ENCODE peak calls at places on chromosomes 12 and 14, in four cellular contexts. S is HepG2, D is H1, Z is K562. B is an unnamed sample.

GRCh38 chr12:53482626-53483165 is 16.6 kb downstream of the MAP3K12 start:
- DNase-seq in Z (no peak), S (no peak), D (no peak), B (no peak)

GRCh38 chr14:68167717-68168087 is 348.1 kb downstream of the RAD51B start:
- DNase-seq in D (no peak), S (no peak), Z (no peak), B (no peak)

GRCh38 chr14:55353686-55354467 is 57.8 kb downstream of the ATG14 start:
- DNase-seq in S (no peak), Z (no peak), D (peak), B (no peak)

GRCh38 chr12:42568952-42569916 is 20.3 kb downstream of the PRICKLE1 start:
- DNase-seq in S (peak), Z (no peak), D (no peak), B (peak)

GRCh38 chr12:44875954-44876553 is at the start of gene NELL2:
- DNase-seq in S (no peak), D (peak), Z (peak), B (no peak)

GRCh38 chr12:17540921-17541320 is 549.1 kb downstream of the RERGL start:
- DNase-seq in S (no peak), D (no peak), Z (no peak), B (no peak)

GRCh38 chr12:3885179-3886094 is 12.2 kb upstream of the PARP11 start:
- DNase-seq in Z (peak), D (no peak), S (peak), B (no peak)

GRCh38 chr12:131371580-131372475 is 339.1 kb upstream of the SFSWAP start:
- DNase-seq in Z (no peak), D (peak), S (no peak), B (no peak)

GRCh38 chr12:62865090-62865489 is 69.9 kb downstream of the PPM1H start:
- DNase-seq in S (no peak), Z (no peak), D (no peak), B (no peak)

GRCh38 chr12:121958521-121959240 is 40.3 kb downstream of the CFAP251 start:
- DNase-seq in S (no peak), D (no peak), Z (no peak), B (no peak)

GRCh38 chr12:109134186-109134917 is 18.0 kb downstream of the ACACB start:
- DNase-seq in Z (peak), S (no peak), D (peak), B (no peak)

GRCh38 chr12:124150176-124150575 is 144.7 kb upstream of the RFLNA start:
- DNase-seq in D (no peak), S (no peak), Z (no peak), B (no peak)

GRCh38 chr12:29148958-29149690 is at the start of gene FAR2:
- DNase-seq in Z (peak), S (no peak), D (peak), B (no peak)

GRCh38 chr12:98422359-98422758 is 93.0 kb upstream of the TMPO start:
- DNase-seq in D (no peak), S (no peak), Z (no peak), B (no peak)

GRCh38 chr12:68158427-68158826 is 1.1 kb downstream of the IFNG start:
- DNase-seq in Z (peak), S (no peak), D (no peak), B (no peak)

GRCh38 chr14:36874396-36875138 is 212.9 kb downstream of the PAX9 start:
- DNase-seq in D (no peak), Z (no peak), S (no peak), B (no peak)

GRCh38 chr14:99663716-99664635 is 19.0 kb downstream of the HHIPL1 start:
- DNase-seq in S (no peak), Z (no peak), D (peak), B (no peak)

GRCh38 chr12:52370906-52371608 is 3.8 kb upstream of the KRT85 start:
- DNase-seq in D (no peak), S (no peak), Z (no peak), B (no peak)

GRCh38 chr14:34865889-34866574 is 9.1 kb downstream of the BAZ1A start:
- DNase-seq in Z (no peak), D (no peak), S (peak), B (no peak)

GRCh38 chr12:7143564-7143963 is 13.4 kb downstream of the CLSTN3 start:
- DNase-seq in Z (no peak), S (no peak), D (no peak), B (no peak)

GRCh38 chr12:65496617-65497016 is 218.1 kb downstream of the MSRB3 start:
- DNase-seq in Z (no peak), S (no peak), D (no peak), B (no peak)
- TF ChIP-seq ZNF274 in Z (no peak), S (no peak), D (no peak), B (no peak)

GRCh38 chr14:102779574-102780315 is 2.5 kb downstream of the TRAF3 start:
- DNase-seq in S (no peak), Z (no peak), D (no peak), B (no peak)

GRCh38 chr14:102781063-102781462 is 3.8 kb downstream of the TRAF3 start:
- DNase-seq in D (no peak), S (no peak), Z (no peak), B (no peak)

GRCh38 chr14:102776761-102777710 is at the start of gene TRAF3:
- DNase-seq in D (no peak), S (no peak), Z (peak), B (no peak)

GRCh38 chr14:102777711-102778615 is 714 bp downstream of the TRAF3 start:
- DNase-seq in S (no peak), D (no peak), Z (peak), B (no peak)

GRCh38 chr14:102778616-102779351 is 1.5 kb downstream of the TRAF3 start:
- DNase-seq in Z (no peak), S (no peak), D (no peak), B (no peak)
- TF ChIP-seq GABPA in Z (no peak), S (no peak), D (no peak), B (no peak)

DNA sequence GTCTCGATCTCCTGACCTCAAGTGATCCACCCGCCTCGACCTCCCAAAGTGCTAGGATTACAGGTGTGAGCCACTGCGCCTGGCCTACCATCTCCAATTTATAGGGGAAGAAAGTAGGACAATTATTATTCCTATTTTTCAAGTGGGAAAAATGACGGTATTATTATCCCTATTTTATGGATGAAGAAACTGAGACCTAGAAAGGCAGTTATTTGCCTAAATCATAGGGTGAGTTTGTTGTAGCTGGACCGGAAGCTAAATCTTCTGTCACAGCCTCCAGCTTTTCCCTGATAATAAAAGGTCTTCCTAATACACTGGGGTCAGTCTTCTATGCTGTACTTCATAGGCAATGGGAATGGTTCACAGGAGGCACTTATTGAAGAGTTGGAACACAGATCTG is 13.8 kb downstream of the SLC7A8 start:
- DNase-seq in D (no peak), Z (no peak), S (no peak), B (no peak)
- TF ChIP-seq ZNF274 in D (no peak), Z (no peak), S (no peak), B (no peak)

DNA sequence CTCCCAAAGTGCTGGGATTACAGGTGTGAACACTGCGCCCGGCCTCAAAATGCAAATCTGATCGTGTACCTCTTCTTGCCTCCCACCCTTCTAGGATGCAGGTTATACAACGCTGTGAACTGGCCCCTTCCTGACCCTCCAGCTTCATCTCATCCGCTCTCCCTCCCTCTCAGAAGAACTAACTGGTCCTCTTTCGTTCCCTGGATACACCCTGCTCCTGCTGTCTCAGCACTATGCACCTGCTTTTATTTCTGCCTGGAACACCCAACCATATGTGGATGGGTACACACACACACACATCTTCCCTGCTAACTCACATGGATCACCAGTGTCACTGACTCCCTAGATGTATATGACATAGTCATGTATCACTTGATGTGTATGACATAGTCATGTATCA is 56.1 kb upstream of the VASH1 start:
- DNase-seq in Z (no peak), D (peak), S (no peak), B (no peak)
- TF ChIP-seq GABPA in Z (no peak), D (no peak), S (no peak), B (no peak)

DNA sequence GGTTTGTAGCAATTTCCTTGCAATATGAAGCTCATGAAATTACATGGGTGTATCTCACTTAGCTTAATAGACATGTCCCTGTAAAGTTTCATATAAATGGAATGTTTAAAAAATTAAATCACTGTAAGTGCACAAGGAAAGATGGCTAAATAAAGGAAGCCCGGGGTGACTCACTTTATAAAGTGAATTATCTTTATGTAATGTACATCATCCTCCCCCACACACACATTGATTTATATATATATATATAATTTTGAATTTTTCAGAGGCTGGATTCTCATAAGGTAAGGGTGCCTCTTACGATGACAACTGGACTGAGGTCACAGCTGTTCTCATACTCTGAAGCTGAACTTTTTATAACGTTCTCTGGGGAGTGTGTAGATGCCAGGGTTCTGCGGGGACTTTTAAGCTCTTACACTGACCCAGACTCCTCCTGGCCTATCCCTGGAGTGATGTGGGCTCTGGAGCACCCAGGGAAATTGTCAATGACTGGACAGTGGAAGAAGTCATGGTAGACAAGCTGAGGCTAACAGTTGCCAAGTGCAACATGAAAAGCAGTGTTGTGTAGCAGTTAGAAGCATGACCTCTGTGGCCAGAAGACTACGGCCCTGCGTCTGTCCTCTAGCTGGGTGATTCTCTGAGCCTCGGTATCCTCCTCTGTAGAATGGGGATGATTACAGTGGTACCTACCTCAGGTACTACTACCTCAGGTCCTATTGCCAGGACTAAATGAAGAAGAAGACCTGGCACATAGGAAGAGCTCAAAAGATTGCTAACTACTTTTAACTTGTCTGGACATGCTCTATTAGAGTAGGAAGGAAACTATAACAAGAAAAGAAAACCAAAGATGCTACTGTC is 108.5 kb upstream of the HIF1A start:
- DNase-seq in D (peak), Z (no peak), S (no peak), B (no peak)
- TF ChIP-seq ZNF274 in D (no peak), Z (no peak), S (no peak), B (no peak)

DNA sequence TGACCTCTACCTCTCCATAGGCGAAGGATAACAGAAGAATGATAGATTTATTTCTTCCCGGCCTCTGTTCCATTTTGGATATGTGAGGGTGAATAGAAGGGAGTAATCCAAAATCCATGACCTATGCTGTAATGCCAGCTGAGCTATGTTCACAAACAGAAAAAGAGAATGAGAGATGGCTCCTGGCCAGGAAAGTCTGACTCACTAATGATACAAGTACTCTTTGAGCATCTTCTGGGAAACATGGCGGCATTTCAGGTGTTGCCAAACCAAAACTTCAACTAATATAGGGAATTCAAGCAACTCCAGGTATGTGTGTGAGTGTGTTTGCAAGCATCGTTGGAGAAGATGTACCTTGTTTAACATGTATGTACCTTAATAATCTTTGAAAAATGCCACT is 55.1 kb downstream of the MED13L start:
- DNase-seq in S (peak), Z (no peak), D (no peak), B (no peak)
- TF ChIP-seq GABPA in S (no peak), Z (no peak), D (no peak), B (no peak)

GRCh38 chr12:46722737-46723136 is 103.1 kb downstream of the SLC38A4 start:
- DNase-seq in Z (no peak), D (no peak), S (no peak), B (no peak)

GRCh38 chr12:46718495-46718894 is 107.3 kb downstream of the SLC38A4 start:
- DNase-seq in S (no peak), Z (no peak), D (no peak), B (no peak)

GRCh38 chr12:46717159-46717558 is 108.6 kb downstream of the SLC38A4 start:
- DNase-seq in S (no peak), D (no peak), Z (no peak), B (no peak)

GRCh38 chr12:46717848-46718247 is 107.9 kb downstream of the SLC38A4 start:
- DNase-seq in D (no peak), Z (no peak), S (no peak), B (no peak)
- TF ChIP-seq ZNF274 in D (no peak), Z (no peak), S (no peak), B (no peak)

GRCh38 chr12:75477137-75477536 is 3.4 kb upstream of the GLIPR1 start:
- DNase-seq in D (no peak), S (no peak), Z (no peak), B (no peak)

GRCh38 chr12:75480469-75480949 is at the start of gene GLIPR1:
- DNase-seq in S (peak), D (no peak), Z (no peak), B (peak)

GRCh38 chr12:75476076-75476475 is 4.5 kb upstream of the GLIPR1 start:
- DNase-seq in Z (no peak), S (no peak), D (no peak), B (no peak)

GRCh38 chr12:75479963-75480461 is 543 bp upstream of the GLIPR1 start:
- DNase-seq in S (no peak), D (no peak), Z (no peak), B (no peak)

GRCh38 chr12:75478395-75478794 is 2.2 kb upstream of the GLIPR1 start:
- DNase-seq in D (no peak), Z (no peak), S (no peak), B (peak)
- TF ChIP-seq GABPA in D (no peak), Z (no peak), S (no peak), B (no peak)

B was measured in GM12878.